ENCODE peak calls at places on chromosomes 13 and 19, in seven cellular contexts. One of them, this sample, is unnamed.

GRCh38 chr19:7428651-7429113 is 60.2 kb downstream of the PEX11G start:
- DNase-seq in uterus: no peak
- DNase-seq in NCI-H345: no peak
- DNase-seq in upper lobe of left lung: no peak
- DNase-seq in mesothelial cell of epicardium: no peak
- DNase-seq in T-helper 2 cell: no peak
- DNase-seq in GM23338: no peak
- DNase-seq in this sample: no peak

GRCh38 chr13:107203146-107203847 is 635.4 kb upstream of the ARGLU1 start:
- DNase-seq in uterus: no peak
- DNase-seq in NCI-H345: no peak
- DNase-seq in upper lobe of left lung: peak; percentile 17
- DNase-seq in mesothelial cell of epicardium: no peak
- DNase-seq in T-helper 2 cell: no peak
- DNase-seq in GM23338: peak; percentile 82
- DNase-seq in this sample: peak; percentile 30

GRCh38 chr19:42313096-42313839 is at the start of gene TMEM145:
- DNase-seq in uterus: no peak
- DNase-seq in NCI-H345: peak; percentile 49
- DNase-seq in upper lobe of left lung: peak; percentile 90
- DNase-seq in mesothelial cell of epicardium: peak; percentile 62
- DNase-seq in T-helper 2 cell: no peak
- DNase-seq in GM23338: peak; percentile 84
- DNase-seq in this sample: peak; percentile 34

GRCh38 chr19:1756705-1757445 is 3.6 kb downstream of the ONECUT3 start:
- DNase-seq in uterus: no peak
- DNase-seq in NCI-H345: no peak
- DNase-seq in upper lobe of left lung: no peak
- DNase-seq in mesothelial cell of epicardium: no peak
- DNase-seq in T-helper 2 cell: no peak
- DNase-seq in GM23338: no peak
- DNase-seq in this sample: no peak

GRCh38 chr13:76570485-76570884 is 315.7 kb downstream of the KCTD12 start:
- DNase-seq in uterus: no peak
- DNase-seq in NCI-H345: no peak
- DNase-seq in upper lobe of left lung: no peak
- DNase-seq in mesothelial cell of epicardium: no peak
- DNase-seq in T-helper 2 cell: no peak
- DNase-seq in GM23338: peak; percentile 39
- DNase-seq in this sample: no peak

GRCh38 chr19:2338055-2338615 is 9.7 kb downstream of the SPPL2B start:
- DNase-seq in uterus: no peak
- DNase-seq in NCI-H345: no peak
- DNase-seq in upper lobe of left lung: peak; percentile 71
- DNase-seq in mesothelial cell of epicardium: no peak
- DNase-seq in T-helper 2 cell: no peak
- DNase-seq in GM23338: no peak
- DNase-seq in this sample: no peak

GRCh38 chr13:52847322-52847681 is 1.1 kb downstream of the PCDH8 start:
- DNase-seq in uterus: no peak
- DNase-seq in NCI-H345: no peak
- DNase-seq in upper lobe of left lung: no peak
- DNase-seq in mesothelial cell of epicardium: no peak
- DNase-seq in T-helper 2 cell: no peak
- DNase-seq in GM23338: no peak
- DNase-seq in this sample: no peak

GRCh38 chr13:60538566-60538965 is 141.5 kb downstream of the TDRD3 start:
- DNase-seq in uterus: no peak
- DNase-seq in NCI-H345: no peak
- DNase-seq in upper lobe of left lung: no peak
- DNase-seq in mesothelial cell of epicardium: no peak
- DNase-seq in T-helper 2 cell: no peak
- DNase-seq in GM23338: peak; percentile 8
- DNase-seq in this sample: no peak

GRCh38 chr13:73535341-73535740 is 476.5 kb downstream of the KLF5 start:
- DNase-seq in uterus: no peak
- DNase-seq in NCI-H345: no peak
- DNase-seq in upper lobe of left lung: no peak
- DNase-seq in mesothelial cell of epicardium: no peak
- DNase-seq in T-helper 2 cell: no peak
- DNase-seq in GM23338: no peak
- DNase-seq in this sample: no peak

GRCh38 chr13:110756268-110756667 is 42.8 kb downstream of the ING1 start:
- DNase-seq in uterus: no peak
- DNase-seq in NCI-H345: no peak
- DNase-seq in upper lobe of left lung: no peak
- DNase-seq in mesothelial cell of epicardium: no peak
- DNase-seq in T-helper 2 cell: no peak
- DNase-seq in GM23338: peak; percentile 23
- DNase-seq in this sample: no peak

GRCh38 chr13:79811170-79811569 is 330.2 kb downstream of the NDFIP2 start:
- DNase-seq in uterus: no peak
- DNase-seq in NCI-H345: no peak
- DNase-seq in upper lobe of left lung: no peak
- DNase-seq in mesothelial cell of epicardium: no peak
- DNase-seq in T-helper 2 cell: no peak
- DNase-seq in GM23338: no peak
- DNase-seq in this sample: no peak

GRCh38 chr13:112723771-112724170 is 33.9 kb downstream of the ATP11A start:
- DNase-seq in uterus: no peak
- DNase-seq in NCI-H345: no peak
- DNase-seq in upper lobe of left lung: no peak
- DNase-seq in mesothelial cell of epicardium: no peak
- DNase-seq in T-helper 2 cell: no peak
- DNase-seq in GM23338: no peak
- DNase-seq in this sample: no peak

GRCh38 chr19:35030257-35031071 is at the start of gene SCN1B:
- DNase-seq in uterus: peak; percentile 70
- DNase-seq in NCI-H345: peak; percentile 68
- DNase-seq in upper lobe of left lung: peak; percentile 95
- DNase-seq in mesothelial cell of epicardium: peak; percentile 70
- DNase-seq in T-helper 2 cell: peak; percentile 33
- DNase-seq in GM23338: peak; percentile 83
- DNase-seq in this sample: peak; percentile 74

GRCh38 chr19:46408611-46409039 is 4.7 kb downstream of the CCDC8 start:
- DNase-seq in uterus: peak; percentile 85
- DNase-seq in NCI-H345: no peak
- DNase-seq in upper lobe of left lung: peak; percentile 77
- DNase-seq in mesothelial cell of epicardium: no peak
- DNase-seq in T-helper 2 cell: no peak
- DNase-seq in GM23338: no peak
- DNase-seq in this sample: no peak

GRCh38 chr19:12133069-12133468 is 7.1 kb downstream of the ZNF20 start:
- DNase-seq in uterus: no peak
- DNase-seq in NCI-H345: no peak
- DNase-seq in upper lobe of left lung: no peak
- DNase-seq in mesothelial cell of epicardium: no peak
- DNase-seq in T-helper 2 cell: no peak
- DNase-seq in GM23338: peak; percentile 51
- DNase-seq in this sample: no peak

GRCh38 chr13:42333613-42334328 is 61.8 kb downstream of the AKAP11 start:
- DNase-seq in uterus: no peak
- DNase-seq in NCI-H345: no peak
- DNase-seq in upper lobe of left lung: peak; percentile 1
- DNase-seq in mesothelial cell of epicardium: no peak
- DNase-seq in T-helper 2 cell: no peak
- DNase-seq in GM23338: peak; percentile 80
- DNase-seq in this sample: peak; percentile 45

GRCh38 chr13:97113231-97114001 is 108.7 kb upstream of the MBNL2 start:
- DNase-seq in uterus: peak; percentile 37
- DNase-seq in NCI-H345: peak; percentile 51
- DNase-seq in upper lobe of left lung: no peak
- DNase-seq in mesothelial cell of epicardium: no peak
- DNase-seq in T-helper 2 cell: no peak
- DNase-seq in GM23338: peak; percentile 23
- DNase-seq in this sample: no peak

GRCh38 chr13:105721056-105721455 is 814.4 kb downstream of the EFNB2 start:
- DNase-seq in uterus: no peak
- DNase-seq in NCI-H345: no peak
- DNase-seq in upper lobe of left lung: no peak
- DNase-seq in mesothelial cell of epicardium: no peak
- DNase-seq in T-helper 2 cell: no peak
- DNase-seq in GM23338: no peak
- DNase-seq in this sample: peak; percentile 58

GRCh38 chr13:52599853-52600603 is 42.2 kb upstream of the HNRNPA1L2 start:
- DNase-seq in uterus: peak; percentile 36
- DNase-seq in NCI-H345: peak; percentile 35
- DNase-seq in upper lobe of left lung: peak; percentile 90
- DNase-seq in mesothelial cell of epicardium: peak; percentile 68
- DNase-seq in T-helper 2 cell: no peak
- DNase-seq in GM23338: peak; percentile 75
- DNase-seq in this sample: peak; percentile 44

GRCh38 chr13:82661126-82661525 is 1221.1 kb downstream of the SLITRK1 start:
- DNase-seq in uterus: no peak
- DNase-seq in NCI-H345: no peak
- DNase-seq in upper lobe of left lung: no peak
- DNase-seq in mesothelial cell of epicardium: no peak
- DNase-seq in T-helper 2 cell: no peak
- DNase-seq in GM23338: no peak
- DNase-seq in this sample: no peak

GRCh38 chr19:56725829-56726424 is 54.4 kb upstream of the ZNF835 start:
- DNase-seq in uterus: no peak
- DNase-seq in NCI-H345: no peak
- DNase-seq in upper lobe of left lung: no peak
- DNase-seq in mesothelial cell of epicardium: no peak
- DNase-seq in T-helper 2 cell: no peak
- DNase-seq in GM23338: no peak
- DNase-seq in this sample: no peak

GRCh38 chr13:112489199-112489598 is 98.8 kb downstream of the TUBGCP3 start:
- DNase-seq in uterus: no peak
- DNase-seq in NCI-H345: no peak
- DNase-seq in upper lobe of left lung: peak; percentile 57
- DNase-seq in mesothelial cell of epicardium: no peak
- DNase-seq in T-helper 2 cell: no peak
- DNase-seq in GM23338: no peak
- DNase-seq in this sample: no peak

GRCh38 chr13:114071991-114072390 is 60.4 kb downstream of the RASA3 start:
- DNase-seq in uterus: no peak
- DNase-seq in NCI-H345: no peak
- DNase-seq in upper lobe of left lung: no peak
- DNase-seq in mesothelial cell of epicardium: no peak
- DNase-seq in T-helper 2 cell: no peak
- DNase-seq in GM23338: no peak
- DNase-seq in this sample: no peak

GRCh38 chr19:2982983-2983350 is 5.6 kb downstream of the TLE6 start:
- DNase-seq in uterus: peak; percentile 91
- DNase-seq in NCI-H345: peak; percentile 88
- DNase-seq in upper lobe of left lung: peak; percentile 79
- DNase-seq in mesothelial cell of epicardium: no peak
- DNase-seq in T-helper 2 cell: no peak
- DNase-seq in GM23338: no peak
- DNase-seq in this sample: peak; percentile 90

GRCh38 chr19:34502582-34503545 is 21.3 kb downstream of the WTIP start:
- DNase-seq in uterus: no peak
- DNase-seq in NCI-H345: no peak
- DNase-seq in upper lobe of left lung: no peak
- DNase-seq in mesothelial cell of epicardium: peak; percentile 28
- DNase-seq in T-helper 2 cell: no peak
- DNase-seq in GM23338: no peak
- DNase-seq in this sample: no peak

GRCh38 chr19:7670150-7670784 is 1.4 kb downstream of the RETN start:
- DNase-seq in uterus: no peak
- DNase-seq in NCI-H345: no peak
- DNase-seq in upper lobe of left lung: peak; percentile 90
- DNase-seq in mesothelial cell of epicardium: no peak
- DNase-seq in T-helper 2 cell: no peak
- DNase-seq in GM23338: peak; percentile 65
- DNase-seq in this sample: no peak

GRCh38 chr19:49422407-49423277 is 599 bp downstream of the PTH2 start:
- DNase-seq in uterus: no peak
- DNase-seq in NCI-H345: peak; percentile 59
- DNase-seq in upper lobe of left lung: peak; percentile 91
- DNase-seq in mesothelial cell of epicardium: peak; percentile 51
- DNase-seq in T-helper 2 cell: peak; percentile 36
- DNase-seq in GM23338: peak; percentile 86
- DNase-seq in this sample: no peak

GRCh38 chr19:3801412-3802096 is 15.4 kb upstream of the MATK start:
- DNase-seq in uterus: no peak
- DNase-seq in NCI-H345: peak; percentile 73
- DNase-seq in upper lobe of left lung: peak; percentile 85
- DNase-seq in mesothelial cell of epicardium: no peak
- DNase-seq in T-helper 2 cell: peak; percentile 28
- DNase-seq in GM23338: peak; percentile 90
- DNase-seq in this sample: no peak

GRCh38 chr13:99414048-99414995 is 87.0 kb upstream of the TM9SF2 start:
- DNase-seq in uterus: no peak
- DNase-seq in NCI-H345: no peak
- DNase-seq in upper lobe of left lung: no peak
- DNase-seq in mesothelial cell of epicardium: no peak
- DNase-seq in T-helper 2 cell: no peak
- DNase-seq in GM23338: no peak
- DNase-seq in this sample: no peak

GRCh38 chr19:57887195-57887941 is 1.5 kb downstream of the ZNF814 start:
- DNase-seq in uterus: no peak
- DNase-seq in NCI-H345: no peak
- DNase-seq in upper lobe of left lung: no peak
- DNase-seq in mesothelial cell of epicardium: no peak
- DNase-seq in T-helper 2 cell: no peak
- DNase-seq in GM23338: peak; percentile 96
- DNase-seq in this sample: no peak

GRCh38 chr13:101955764-101956163 is 446.1 kb downstream of the FGF14 start:
- DNase-seq in uterus: no peak
- DNase-seq in NCI-H345: no peak
- DNase-seq in upper lobe of left lung: no peak
- DNase-seq in mesothelial cell of epicardium: no peak
- DNase-seq in T-helper 2 cell: no peak
- DNase-seq in GM23338: no peak
- DNase-seq in this sample: no peak

GRCh38 chr13:102517959-102518358 is 78.8 kb upstream of the TPP2 start:
- DNase-seq in uterus: no peak
- DNase-seq in NCI-H345: no peak
- DNase-seq in upper lobe of left lung: no peak
- DNase-seq in mesothelial cell of epicardium: no peak
- DNase-seq in T-helper 2 cell: no peak
- DNase-seq in GM23338: no peak
- DNase-seq in this sample: no peak

GRCh38 chr19:42150353-42150752 is 18.1 kb upstream of the POU2F2 start:
- DNase-seq in uterus: no peak
- DNase-seq in NCI-H345: peak; percentile 43
- DNase-seq in upper lobe of left lung: no peak
- DNase-seq in mesothelial cell of epicardium: no peak
- DNase-seq in T-helper 2 cell: no peak
- DNase-seq in GM23338: no peak
- DNase-seq in this sample: no peak

GRCh38 chr13:67549331-67549730 is 319.2 kb upstream of the PCDH9 start:
- DNase-seq in uterus: no peak
- DNase-seq in NCI-H345: no peak
- DNase-seq in upper lobe of left lung: no peak
- DNase-seq in mesothelial cell of epicardium: no peak
- DNase-seq in T-helper 2 cell: no peak
- DNase-seq in GM23338: no peak
- DNase-seq in this sample: peak; percentile 61

GRCh38 chr19:17996826-17997316 is 11.1 kb upstream of the ARRDC2 start:
- DNase-seq in uterus: peak; percentile 88
- DNase-seq in NCI-H345: peak; percentile 64
- DNase-seq in upper lobe of left lung: peak; percentile 91
- DNase-seq in mesothelial cell of epicardium: peak; percentile 94
- DNase-seq in T-helper 2 cell: peak; percentile 76
- DNase-seq in GM23338: peak; percentile 85
- DNase-seq in this sample: peak; percentile 83